ENCODE peak calls at places on chromosome 9, in seven cellular contexts. One of them, this sample, is unnamed.

GRCh38 chr9:135559606-135560005 is 1.9 kb upstream of the PAEP start:
- DNase-seq in heart left ventricle: no peak
- DNase-seq in uterus: no peak
- DNase-seq in MCF 10A: peak; percentile 24
- DNase-seq in AG04450: no peak
- DNase-seq in esophagus muscularis mucosa: no peak
- DNase-seq in fibroblast of lung: no peak
- DNase-seq in this sample: no peak

GRCh38 chr9:10208691-10209069 is 404.1 kb downstream of the PTPRD start:
- DNase-seq in AG04450: no peak
- DNase-seq in fibroblast of lung: no peak
- DNase-seq in uterus: no peak
- DNase-seq in heart left ventricle: no peak
- DNase-seq in esophagus muscularis mucosa: no peak
- DNase-seq in MCF 10A: no peak
- DNase-seq in this sample: no peak

GRCh38 chr9:129595903-129596540 is 24.9 kb downstream of the C9orf50 start:
- DNase-seq in AG04450: no peak
- DNase-seq in heart left ventricle: no peak
- DNase-seq in uterus: no peak
- DNase-seq in fibroblast of lung: no peak
- DNase-seq in MCF 10A: no peak
- DNase-seq in esophagus muscularis mucosa: no peak
- DNase-seq in this sample: no peak

GRCh38 chr9:85743290-85744128 is 1.8 kb upstream of the AGTPBP1 start:
- DNase-seq in esophagus muscularis mucosa: no peak
- DNase-seq in AG04450: peak; percentile 83
- DNase-seq in fibroblast of lung: peak; percentile 98
- DNase-seq in MCF 10A: peak; percentile 75
- DNase-seq in heart left ventricle: no peak
- DNase-seq in uterus: no peak
- DNase-seq in this sample: no peak

GRCh38 chr9:5799314-5799713 is 33.6 kb downstream of the ERMP1 start:
- DNase-seq in esophagus muscularis mucosa: no peak
- DNase-seq in uterus: no peak
- DNase-seq in MCF 10A: peak; percentile 55
- DNase-seq in heart left ventricle: no peak
- DNase-seq in AG04450: peak; percentile 18
- DNase-seq in fibroblast of lung: peak; percentile 41
- DNase-seq in this sample: no peak

GRCh38 chr9:79611091-79611614 is 39.4 kb downstream of the TLE4 start:
- DNase-seq in uterus: no peak
- DNase-seq in fibroblast of lung: peak; percentile 99
- DNase-seq in AG04450: peak; percentile 88
- DNase-seq in esophagus muscularis mucosa: no peak
- DNase-seq in MCF 10A: peak; percentile 18
- DNase-seq in heart left ventricle: no peak
- DNase-seq in this sample: no peak

GRCh38 chr9:79574166-79574565 is 2.4 kb downstream of the TLE4 start:
- DNase-seq in uterus: no peak
- DNase-seq in esophagus muscularis mucosa: no peak
- DNase-seq in heart left ventricle: no peak
- DNase-seq in fibroblast of lung: no peak
- DNase-seq in AG04450: no peak
- DNase-seq in MCF 10A: no peak
- DNase-seq in this sample: no peak

GRCh38 chr9:2158111-2158610 is 143.0 kb downstream of the SMARCA2 start:
- DNase-seq in heart left ventricle: peak; percentile 36
- DNase-seq in MCF 10A: peak; percentile 87
- DNase-seq in esophagus muscularis mucosa: no peak
- DNase-seq in AG04450: no peak
- DNase-seq in uterus: peak; percentile 67
- DNase-seq in fibroblast of lung: peak; percentile 69
- DNase-seq in this sample: no peak

GRCh38 chr9:77793909-77794308 is 145.8 kb upstream of the GNA14 start:
- DNase-seq in MCF 10A: peak; percentile 70
- DNase-seq in heart left ventricle: no peak
- DNase-seq in fibroblast of lung: peak; percentile 19
- DNase-seq in AG04450: no peak
- DNase-seq in uterus: no peak
- DNase-seq in esophagus muscularis mucosa: no peak
- DNase-seq in this sample: no peak

GRCh38 chr9:120603601-120604000 is 23.6 kb upstream of the CDK5RAP2 start:
- DNase-seq in uterus: no peak
- DNase-seq in heart left ventricle: no peak
- DNase-seq in MCF 10A: no peak
- DNase-seq in esophagus muscularis mucosa: no peak
- DNase-seq in fibroblast of lung: no peak
- DNase-seq in AG04450: no peak
- DNase-seq in this sample: no peak

GRCh38 chr9:125913551-125913950 is 166.4 kb downstream of the PBX3 start:
- DNase-seq in MCF 10A: no peak
- DNase-seq in fibroblast of lung: no peak
- DNase-seq in uterus: no peak
- DNase-seq in esophagus muscularis mucosa: no peak
- DNase-seq in heart left ventricle: no peak
- DNase-seq in AG04450: no peak
- DNase-seq in this sample: no peak

GRCh38 chr9:13139641-13140171 is 139.8 kb downstream of the MPDZ start:
- DNase-seq in fibroblast of lung: peak; percentile 91
- DNase-seq in heart left ventricle: no peak
- DNase-seq in esophagus muscularis mucosa: no peak
- DNase-seq in MCF 10A: peak; percentile 62
- DNase-seq in uterus: no peak
- DNase-seq in AG04450: peak; percentile 64
- DNase-seq in this sample: no peak

GRCh38 chr9:93730213-93730612 is 153.8 kb downstream of the PHF2 start:
- DNase-seq in fibroblast of lung: no peak
- DNase-seq in esophagus muscularis mucosa: no peak
- DNase-seq in uterus: no peak
- DNase-seq in AG04450: no peak
- DNase-seq in heart left ventricle: no peak
- DNase-seq in MCF 10A: no peak
- DNase-seq in this sample: no peak

GRCh38 chr9:133463234-133463863 is 3.6 kb downstream of the CACFD1 start:
- DNase-seq in esophagus muscularis mucosa: no peak
- DNase-seq in MCF 10A: peak; percentile 42
- DNase-seq in AG04450: no peak
- DNase-seq in heart left ventricle: no peak
- DNase-seq in uterus: no peak
- DNase-seq in fibroblast of lung: no peak
- DNase-seq in this sample: peak; percentile 91

GRCh38 chr9:78695521-78695920 is 398.6 kb downstream of the PSAT1 start:
- DNase-seq in heart left ventricle: no peak
- DNase-seq in MCF 10A: no peak
- DNase-seq in AG04450: no peak
- DNase-seq in fibroblast of lung: no peak
- DNase-seq in esophagus muscularis mucosa: no peak
- DNase-seq in uterus: no peak
- DNase-seq in this sample: no peak

GRCh38 chr9:14906000-14906399 is 4.2 kb downstream of the FREM1 start:
- DNase-seq in uterus: no peak
- DNase-seq in fibroblast of lung: no peak
- DNase-seq in AG04450: no peak
- DNase-seq in heart left ventricle: no peak
- DNase-seq in MCF 10A: no peak
- DNase-seq in esophagus muscularis mucosa: no peak
- DNase-seq in this sample: no peak

GRCh38 chr9:132041825-132042224 is 37.8 kb downstream of the MED27 start:
- DNase-seq in AG04450: no peak
- DNase-seq in heart left ventricle: no peak
- DNase-seq in uterus: no peak
- DNase-seq in MCF 10A: no peak
- DNase-seq in esophagus muscularis mucosa: no peak
- DNase-seq in fibroblast of lung: no peak
- DNase-seq in this sample: no peak

GRCh38 chr9:126225611-126226609 is 100.7 kb upstream of the MVB12B start:
- DNase-seq in MCF 10A: no peak
- DNase-seq in fibroblast of lung: no peak
- DNase-seq in heart left ventricle: no peak
- DNase-seq in uterus: no peak
- DNase-seq in esophagus muscularis mucosa: peak; percentile 81
- DNase-seq in AG04450: no peak
- DNase-seq in this sample: no peak

GRCh38 chr9:129990269-129991005 is 52.6 kb downstream of the FNBP1 start:
- DNase-seq in uterus: no peak
- DNase-seq in AG04450: no peak
- DNase-seq in esophagus muscularis mucosa: no peak
- DNase-seq in MCF 10A: no peak
- DNase-seq in heart left ventricle: no peak
- DNase-seq in fibroblast of lung: no peak
- DNase-seq in this sample: no peak

GRCh38 chr9:104608336-104608735 is 2.9 kb upstream of the OR13C2 start:
- DNase-seq in MCF 10A: peak; percentile 12
- DNase-seq in AG04450: no peak
- DNase-seq in esophagus muscularis mucosa: no peak
- DNase-seq in fibroblast of lung: no peak
- DNase-seq in uterus: no peak
- DNase-seq in heart left ventricle: no peak
- DNase-seq in this sample: no peak

GRCh38 chr9:122190597-122191381 is 31.1 kb downstream of the MORN5 start:
- DNase-seq in esophagus muscularis mucosa: no peak
- DNase-seq in AG04450: no peak
- DNase-seq in fibroblast of lung: no peak
- DNase-seq in heart left ventricle: no peak
- DNase-seq in MCF 10A: no peak
- DNase-seq in uterus: no peak
- DNase-seq in this sample: no peak

GRCh38 chr9:38016375-38017120 is 52.5 kb downstream of the SHB start:
- DNase-seq in heart left ventricle: no peak
- DNase-seq in esophagus muscularis mucosa: no peak
- DNase-seq in AG04450: no peak
- DNase-seq in fibroblast of lung: peak; percentile 93
- DNase-seq in uterus: peak; percentile 67
- DNase-seq in MCF 10A: no peak
- DNase-seq in this sample: no peak

GRCh38 chr9:134651226-134651905 is 9.8 kb downstream of the COL5A1 start:
- DNase-seq in uterus: no peak
- DNase-seq in heart left ventricle: no peak
- DNase-seq in esophagus muscularis mucosa: no peak
- DNase-seq in AG04450: no peak
- DNase-seq in fibroblast of lung: no peak
- DNase-seq in MCF 10A: no peak
- DNase-seq in this sample: peak; percentile 64

GRCh38 chr9:137217276-137218211 is 4.5 kb downstream of the RNF208 start:
- DNase-seq in AG04450: no peak
- DNase-seq in uterus: no peak
- DNase-seq in esophagus muscularis mucosa: no peak
- DNase-seq in MCF 10A: peak; percentile 74
- DNase-seq in heart left ventricle: peak; percentile 74
- DNase-seq in fibroblast of lung: no peak
- DNase-seq in this sample: no peak

GRCh38 chr9:137218212-137218753 is 3.8 kb downstream of the RNF208 start:
- DNase-seq in MCF 10A: no peak
- DNase-seq in heart left ventricle: no peak
- DNase-seq in fibroblast of lung: no peak
- DNase-seq in AG04450: no peak
- DNase-seq in esophagus muscularis mucosa: no peak
- DNase-seq in uterus: no peak
- DNase-seq in this sample: no peak

GRCh38 chr9:137220317-137221094 is 1.5 kb downstream of the RNF208 start:
- DNase-seq in esophagus muscularis mucosa: no peak
- DNase-seq in fibroblast of lung: no peak
- DNase-seq in AG04450: no peak
- DNase-seq in heart left ventricle: no peak
- DNase-seq in MCF 10A: no peak
- DNase-seq in uterus: no peak
- DNase-seq in this sample: no peak

GRCh38 chr9:137219757-137220316 is 2.2 kb downstream of the RNF208 start:
- DNase-seq in AG04450: no peak
- DNase-seq in heart left ventricle: no peak
- DNase-seq in uterus: no peak
- DNase-seq in MCF 10A: no peak
- DNase-seq in esophagus muscularis mucosa: no peak
- DNase-seq in fibroblast of lung: no peak
- DNase-seq in this sample: no peak

DNA sequence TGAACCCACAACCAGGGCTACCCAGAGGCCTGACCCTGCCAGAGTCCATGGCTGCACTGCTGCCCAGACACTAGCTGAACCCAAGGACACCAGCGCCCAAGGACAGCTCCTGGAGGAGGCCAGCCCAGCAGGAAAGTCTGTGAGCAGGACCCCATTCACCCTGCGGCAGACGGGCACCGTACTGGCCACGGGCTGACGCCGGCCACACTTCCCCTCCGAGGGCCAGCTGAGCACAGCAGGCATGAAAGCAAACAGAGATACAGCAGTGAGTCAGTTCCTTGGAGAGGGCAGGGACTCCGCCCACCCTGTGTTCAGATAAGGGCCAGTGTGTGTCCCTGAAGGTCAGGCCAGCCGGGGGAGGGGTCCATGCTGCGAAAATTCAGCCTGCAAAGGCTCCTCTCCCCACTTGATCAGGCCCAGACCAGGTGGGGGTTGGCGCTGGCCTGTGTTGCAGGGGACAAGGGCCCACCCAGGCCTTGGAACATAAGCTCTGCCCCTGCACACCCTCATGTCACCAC is 3.2 kb downstream of the RNF208 start:
- DNase-seq in fibroblast of lung: peak; percentile 45
- DNase-seq in uterus: no peak
- DNase-seq in heart left ventricle: no peak
- DNase-seq in MCF 10A: no peak
- DNase-seq in AG04450: no peak
- DNase-seq in esophagus muscularis mucosa: no peak
- DNase-seq in this sample: no peak
- TF ChIP-seq CTCF in fibroblast of lung: no peak
- TF ChIP-seq CTCF in uterus: no peak
- TF ChIP-seq CTCF in heart left ventricle: no peak
- TF ChIP-seq CTCF in MCF 10A: no peak
- TF ChIP-seq CTCF in AG04450: no peak
- TF ChIP-seq CTCF in esophagus muscularis mucosa: no peak
- TF ChIP-seq CTCF in this sample: no peak

GRCh38 chr9:34048730-34049629 is at the start of gene UBAP2:
- DNase-seq in uterus: peak; percentile 98
- DNase-seq in MCF 10A: peak; percentile 98
- DNase-seq in fibroblast of lung: peak; percentile 98
- DNase-seq in AG04450: peak; percentile 92
- DNase-seq in esophagus muscularis mucosa: peak; percentile 100
- DNase-seq in heart left ventricle: peak; percentile 97
- DNase-seq in this sample: peak; percentile 99
- TF ChIP-seq CTCF in uterus: peak; percentile 15
- TF ChIP-seq CTCF in MCF 10A: no peak
- TF ChIP-seq CTCF in fibroblast of lung: no peak
- TF ChIP-seq CTCF in AG04450: peak; percentile 15
- TF ChIP-seq CTCF in esophagus muscularis mucosa: no peak
- TF ChIP-seq CTCF in heart left ventricle: no peak
- TF ChIP-seq CTCF in this sample: peak; percentile 27

GRCh38 chr9:112921549-112921948 is 30.9 kb upstream of the SLC46A2 start:
- DNase-seq in AG04450: peak; percentile 36
- DNase-seq in heart left ventricle: no peak
- DNase-seq in fibroblast of lung: peak; percentile 56
- DNase-seq in uterus: no peak
- DNase-seq in esophagus muscularis mucosa: no peak
- DNase-seq in MCF 10A: peak; percentile 53
- DNase-seq in this sample: no peak

GRCh38 chr9:112925058-112925641 is 34.5 kb upstream of the SLC46A2 start:
- DNase-seq in esophagus muscularis mucosa: no peak
- DNase-seq in uterus: no peak
- DNase-seq in heart left ventricle: no peak
- DNase-seq in fibroblast of lung: peak; percentile 13
- DNase-seq in AG04450: no peak
- DNase-seq in MCF 10A: peak; percentile 63
- DNase-seq in this sample: no peak
- TF ChIP-seq CTCF in esophagus muscularis mucosa: no peak
- TF ChIP-seq CTCF in uterus: no peak
- TF ChIP-seq CTCF in heart left ventricle: no peak
- TF ChIP-seq CTCF in fibroblast of lung: peak; percentile 30
- TF ChIP-seq CTCF in AG04450: peak; percentile 37
- TF ChIP-seq CTCF in MCF 10A: peak; percentile 49
- TF ChIP-seq CTCF in this sample: peak; percentile 80

GRCh38 chr9:128414461-128414860 is 6.2 kb upstream of the CERCAM start:
- DNase-seq in fibroblast of lung: no peak
- DNase-seq in esophagus muscularis mucosa: no peak
- DNase-seq in uterus: no peak
- DNase-seq in MCF 10A: no peak
- DNase-seq in AG04450: no peak
- DNase-seq in heart left ventricle: no peak
- DNase-seq in this sample: no peak
- TF ChIP-seq CTCF in fibroblast of lung: no peak
- TF ChIP-seq CTCF in esophagus muscularis mucosa: no peak
- TF ChIP-seq CTCF in uterus: no peak
- TF ChIP-seq CTCF in MCF 10A: no peak
- TF ChIP-seq CTCF in AG04450: peak; percentile 40
- TF ChIP-seq CTCF in heart left ventricle: no peak
- TF ChIP-seq CTCF in this sample: peak; percentile 40